ENCODE peak calls at places on chromosomes 4 and X, in nine cellular contexts. O is endodermal cell; I is CD8-positive, alpha-beta memory T cell; U is psoas muscle; R is fibroblast of lung; J is endothelial cell of umbilical vein; F is ovary; W is A549; S is body of pancreas. H is an unnamed sample.

GRCh38 chrX:41588271-41588670 is 100.5 kb upstream of the GPR34 start:
- DNase-seq in F (no peak), I (no peak), O (no peak), R (no peak), S (no peak), J (no peak), U (no peak), W (peak; percentile 2), H (no peak)

GRCh38 chr4:177008836-177009501 is 216.2 kb upstream of the VEGFC start:
- DNase-seq in R (no peak), U (no peak), W (no peak), I (no peak), F (no peak), S (no peak), O (no peak), J (no peak), H (no peak)

GRCh38 chr4:128725405-128725804 is 84.1 kb upstream of the JADE1 start:
- DNase-seq in R (no peak), O (peak; percentile 51), F (no peak), J (no peak), U (no peak), I (no peak), S (peak; percentile 62), W (no peak), H (no peak)

GRCh38 chr4:63786181-63786580 is 623.1 kb downstream of the TECRL start:
- DNase-seq in W (no peak), U (no peak), O (no peak), I (no peak), R (no peak), S (no peak), J (no peak), F (no peak), H (no peak)

GRCh38 chrX:2840961-2841360 is 12.2 kb downstream of the GYG2 start:
- DNase-seq in O (no peak), U (no peak), S (no peak), J (no peak), F (no peak), I (no peak), W (no peak), R (no peak), H (no peak)

GRCh38 chr4:2732526-2732925 is 23.6 kb downstream of the TNIP2 start:
- DNase-seq in W (no peak), R (no peak), I (no peak), S (no peak), O (no peak), J (no peak), U (no peak), F (peak; percentile 25), H (peak; percentile 46)

GRCh38 chr4:175421506-175421905 is 390.6 kb downstream of the GPM6A start:
- DNase-seq in F (no peak), O (no peak), S (no peak), R (peak; percentile 50), I (no peak), W (peak; percentile 52), U (no peak), J (no peak), H (no peak)

GRCh38 chr4:20598626-20599025 is 101.6 kb upstream of the PACRGL start:
- DNase-seq in I (no peak), R (no peak), S (no peak), F (no peak), U (no peak), J (no peak), W (no peak), O (no peak), H (no peak)

GRCh38 chr4:25937801-25938200 is 23.8 kb downstream of the SMIM20 start:
- DNase-seq in I (no peak), F (no peak), J (no peak), S (no peak), W (no peak), R (peak; percentile 67), U (no peak), O (no peak), H (no peak)

GRCh38 chrX:16946971-16947562 is 609 bp downstream of the REPS2 start:
- DNase-seq in S (peak; percentile 56), R (no peak), F (peak; percentile 47), U (peak; percentile 52), J (no peak), W (no peak), I (no peak), O (peak; percentile 66), H (peak; percentile 67)

GRCh38 chr4:76699911-76700310 is 198.0 kb downstream of the SOWAHB start:
- DNase-seq in J (no peak), W (no peak), U (no peak), I (no peak), R (no peak), S (no peak), O (no peak), F (no peak), H (no peak)

GRCh38 chrX:49959602-49960001 is 37.2 kb downstream of the CLCN5 start:
- DNase-seq in R (no peak), J (no peak), O (no peak), U (no peak), S (no peak), I (no peak), W (no peak), F (no peak), H (no peak)

GRCh38 chr4:148056879-148057278 is 325.0 kb downstream of the ARHGAP10 start:
- DNase-seq in I (peak; percentile 14), J (peak; percentile 25), W (no peak), F (no peak), O (peak; percentile 75), S (peak; percentile 27), U (peak; percentile 72), R (peak; percentile 49), H (peak; percentile 74)

GRCh38 chr4:33369366-33369899 is 2649.3 kb downstream of the PCDH7 start:
- DNase-seq in F (no peak), S (no peak), J (no peak), U (no peak), I (no peak), W (no peak), R (peak; percentile 82), O (no peak), H (no peak)

GRCh38 chr4:121633642-121634041 is 63.1 kb downstream of the ANXA5 start:
- DNase-seq in S (no peak), R (no peak), I (no peak), J (no peak), F (no peak), U (no peak), W (no peak), O (no peak), H (no peak)

DNA sequence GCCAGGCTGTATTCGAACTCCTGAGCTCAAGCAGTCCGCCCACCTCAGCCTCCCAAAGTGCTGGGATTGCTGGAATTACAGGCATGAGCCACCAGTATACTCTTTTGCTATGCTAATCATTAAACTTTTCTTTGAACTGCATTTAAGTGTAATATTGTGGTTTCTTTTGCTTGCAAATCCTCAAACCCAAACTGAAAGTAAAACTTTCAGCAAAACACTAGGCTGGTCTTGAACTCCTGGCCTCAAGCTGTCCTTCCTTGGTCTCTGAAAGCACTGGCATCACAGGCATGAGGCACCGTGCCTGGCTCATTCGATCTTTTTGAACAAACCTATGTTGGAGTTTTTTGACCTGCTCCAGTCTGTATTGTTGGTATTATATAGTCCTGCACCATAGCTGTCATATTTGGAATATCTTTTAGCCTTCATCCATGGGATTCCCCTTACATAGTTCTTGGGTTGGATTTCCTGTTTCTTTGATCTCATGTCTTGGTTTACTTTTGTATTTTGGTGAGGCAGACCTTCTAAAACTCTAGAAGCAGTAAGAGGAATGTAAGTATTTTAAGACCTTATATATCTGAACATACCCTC is 34.1 kb downstream of the MOB1B start:
- DNase-seq in U (no peak), F (no peak), S (no peak), W (no peak), J (no peak), I (no peak), O (no peak), R (no peak), H (no peak)
- H3K27ac ChIP-seq in U (no peak overlapping the region), F (no peak overlapping the region), S (no peak overlapping the region), W (no peak overlapping the region), J (no peak overlapping the region), I (no peak overlapping the region), O (no peak overlapping the region), R (no peak overlapping the region), H (no peak overlapping the region)

DNA sequence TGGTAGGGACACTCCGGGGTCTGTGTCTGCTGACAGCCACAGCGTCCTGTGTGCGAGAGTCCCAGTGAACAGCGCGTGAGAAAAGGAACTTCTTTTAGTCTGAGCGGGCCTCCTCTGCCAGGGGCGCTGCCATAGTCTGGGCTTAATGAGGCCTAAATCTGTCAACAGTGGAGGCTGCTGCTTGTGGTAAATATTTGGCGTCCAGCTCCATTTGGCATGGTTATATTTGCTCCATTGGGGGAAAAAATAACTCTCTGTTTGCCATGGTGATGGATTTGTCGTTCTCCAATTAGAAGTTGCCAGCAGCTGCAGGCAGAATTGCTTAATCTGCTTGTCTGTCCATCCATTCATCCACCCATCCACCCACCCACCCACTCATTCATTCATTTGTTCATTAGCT is 71.4 kb upstream of the PSAPL1 start:
- DNase-seq in O (no peak), S (no peak), W (no peak), R (no peak), J (no peak), U (no peak), I (no peak), F (no peak), H (no peak)
- H3K27ac ChIP-seq in O (peak overlapping the region; percentile 49), S (no peak overlapping the region), W (no peak overlapping the region), R (no peak overlapping the region), J (no peak overlapping the region), U (no peak overlapping the region), I (no peak overlapping the region), F (no peak overlapping the region), H (no peak overlapping the region)

DNA sequence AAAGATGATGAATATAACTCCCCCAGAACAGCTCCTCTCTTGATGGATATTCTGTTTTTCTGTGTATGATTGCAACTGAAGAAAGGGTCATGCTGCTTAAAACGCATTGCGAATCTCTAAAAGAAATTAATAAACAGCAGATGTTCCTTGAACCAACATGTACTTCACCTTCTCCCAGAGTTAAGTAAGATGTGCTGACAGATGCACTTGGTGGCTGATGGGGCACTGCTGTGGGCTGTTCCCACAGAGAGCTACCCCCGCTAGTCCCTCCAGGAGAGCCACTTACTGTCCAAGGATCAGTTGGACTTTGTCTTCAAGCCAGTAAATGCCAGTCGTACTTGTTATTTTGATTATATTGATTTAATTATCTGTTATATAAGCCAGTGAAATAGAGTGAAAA is 26.3 kb upstream of the C4orf54 start:
- DNase-seq in R (no peak), I (no peak), O (no peak), U (no peak), S (no peak), J (no peak), W (no peak), F (no peak), H (no peak)
- H3K27ac ChIP-seq in R (no peak overlapping the region), I (no peak overlapping the region), O (no peak overlapping the region), U (no peak overlapping the region), S (no peak overlapping the region), J (no peak overlapping the region), W (no peak overlapping the region), F (no peak overlapping the region), H (no peak overlapping the region)

DNA sequence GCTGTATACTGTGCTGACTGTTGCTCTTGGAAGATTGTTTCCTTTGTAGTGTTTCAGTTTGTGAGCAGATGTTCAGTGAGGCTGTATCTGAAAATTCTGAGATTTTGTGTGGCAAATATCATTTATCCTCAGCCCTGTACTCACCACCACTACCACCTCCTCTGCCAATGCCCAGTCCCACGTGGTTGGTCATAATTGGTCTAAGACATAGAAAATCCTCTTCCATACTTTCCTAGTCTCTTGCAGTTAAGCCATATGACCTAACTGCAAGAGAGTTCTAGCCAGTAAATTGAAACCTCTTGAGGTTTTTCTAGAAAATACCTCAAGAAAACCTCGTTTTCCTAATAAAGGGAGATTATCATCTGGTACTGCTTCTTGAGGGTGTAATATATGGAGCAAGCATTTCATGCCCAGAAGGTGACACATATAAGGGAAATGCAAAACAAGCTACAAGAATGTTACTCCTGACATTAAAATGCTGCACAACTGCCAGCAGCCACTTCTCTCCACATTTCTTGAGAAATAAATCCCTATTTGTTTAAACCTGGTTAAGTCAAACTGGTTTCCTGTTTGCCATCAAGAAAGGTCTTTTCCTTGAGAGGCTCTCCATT is 32.8 kb downstream of the ABCE1 start:
- DNase-seq in O (no peak), J (peak; percentile 44), R (peak; percentile 62), F (no peak), U (no peak), W (no peak), I (no peak), S (no peak), H (no peak)
- H3K27ac ChIP-seq in O (no peak overlapping the region), J (peak overlapping the region; percentile 18), R (peak overlapping the region; percentile 54), F (no peak overlapping the region), U (no peak overlapping the region), W (no peak overlapping the region), I (no peak overlapping the region), S (no peak overlapping the region), H (peak overlapping the region; percentile 26)